ENCODE peak calls at places on chromosomes 3 and 15, in six cellular contexts. One of them, this sample, is unnamed.

GRCh38 chr15:29208352-29208751 is 61.3 kb downstream of the NSMCE3 start:
- DNase-seq in mesenchymal stem cell: no peak
- DNase-seq in coronary artery: no peak
- DNase-seq in NT2/D1: no peak
- DNase-seq in amniotic stem cell: no peak
- DNase-seq in cardiac muscle cell: peak
- DNase-seq in this sample: no peak

GRCh38 chr3:112649478-112649735 is 8.5 kb upstream of the CCDC80 start:
- DNase-seq in mesenchymal stem cell: no peak
- DNase-seq in coronary artery: no peak
- DNase-seq in NT2/D1: no peak
- DNase-seq in amniotic stem cell: peak
- DNase-seq in cardiac muscle cell: peak
- DNase-seq in this sample: no peak

GRCh38 chr3:24519368-24520100 is 24.9 kb upstream of the THRB start:
- DNase-seq in mesenchymal stem cell: peak
- DNase-seq in coronary artery: no peak
- DNase-seq in NT2/D1: no peak
- DNase-seq in amniotic stem cell: no peak
- DNase-seq in cardiac muscle cell: no peak
- DNase-seq in this sample: no peak

GRCh38 chr3:98732239-98733054 is 30.7 kb upstream of the ST3GAL6 start:
- DNase-seq in mesenchymal stem cell: peak
- DNase-seq in coronary artery: no peak
- DNase-seq in NT2/D1: peak
- DNase-seq in amniotic stem cell: no peak
- DNase-seq in cardiac muscle cell: peak
- DNase-seq in this sample: peak

GRCh38 chr15:35281515-35281914 is 196.4 kb upstream of the NANOGP8 start:
- DNase-seq in mesenchymal stem cell: peak
- DNase-seq in coronary artery: no peak
- DNase-seq in NT2/D1: no peak
- DNase-seq in amniotic stem cell: no peak
- DNase-seq in cardiac muscle cell: no peak
- DNase-seq in this sample: no peak

GRCh38 chr15:101089579-101090459 is 162.0 kb downstream of the CHSY1 start:
- DNase-seq in mesenchymal stem cell: no peak
- DNase-seq in coronary artery: no peak
- DNase-seq in NT2/D1: no peak
- DNase-seq in amniotic stem cell: no peak
- DNase-seq in cardiac muscle cell: no peak
- DNase-seq in this sample: peak

GRCh38 chr3:72071624-72072023 is 286.7 kb upstream of the PROK2 start:
- DNase-seq in mesenchymal stem cell: no peak
- DNase-seq in coronary artery: no peak
- DNase-seq in NT2/D1: no peak
- DNase-seq in amniotic stem cell: no peak
- DNase-seq in cardiac muscle cell: no peak
- DNase-seq in this sample: no peak

GRCh38 chr3:125129512-125129962 is 73.7 kb upstream of the HEG1 start:
- DNase-seq in mesenchymal stem cell: peak
- DNase-seq in coronary artery: no peak
- DNase-seq in NT2/D1: no peak
- DNase-seq in amniotic stem cell: peak
- DNase-seq in cardiac muscle cell: peak
- DNase-seq in this sample: peak

GRCh38 chr3:31733234-31733667 is 200.5 kb downstream of the STT3B start:
- DNase-seq in mesenchymal stem cell: no peak
- DNase-seq in coronary artery: no peak
- DNase-seq in NT2/D1: no peak
- DNase-seq in amniotic stem cell: no peak
- DNase-seq in cardiac muscle cell: no peak
- DNase-seq in this sample: no peak

GRCh38 chr15:82081904-82082810 is 36.3 kb upstream of the MEX3B start:
- DNase-seq in mesenchymal stem cell: peak
- DNase-seq in coronary artery: no peak
- DNase-seq in NT2/D1: peak
- DNase-seq in amniotic stem cell: peak
- DNase-seq in cardiac muscle cell: peak
- DNase-seq in this sample: no peak

GRCh38 chr3:148865039-148865438 is at the start of gene CPA3:
- DNase-seq in mesenchymal stem cell: no peak
- DNase-seq in coronary artery: no peak
- DNase-seq in NT2/D1: no peak
- DNase-seq in amniotic stem cell: no peak
- DNase-seq in cardiac muscle cell: no peak
- DNase-seq in this sample: no peak

GRCh38 chr3:4776980-4777581 is 202.2 kb upstream of the BHLHE40 start:
- DNase-seq in mesenchymal stem cell: peak
- DNase-seq in coronary artery: no peak
- DNase-seq in NT2/D1: no peak
- DNase-seq in amniotic stem cell: no peak
- DNase-seq in cardiac muscle cell: peak
- DNase-seq in this sample: no peak

GRCh38 chr3:160127308-160127707 is 97.9 kb upstream of the C3orf80 start:
- DNase-seq in mesenchymal stem cell: no peak
- DNase-seq in coronary artery: no peak
- DNase-seq in NT2/D1: no peak
- DNase-seq in amniotic stem cell: no peak
- DNase-seq in cardiac muscle cell: no peak
- DNase-seq in this sample: no peak

GRCh38 chr3:146884291-146884690 is 279.1 kb upstream of the PLSCR5 start:
- DNase-seq in mesenchymal stem cell: no peak
- DNase-seq in coronary artery: no peak
- DNase-seq in NT2/D1: no peak
- DNase-seq in amniotic stem cell: no peak
- DNase-seq in cardiac muscle cell: no peak
- DNase-seq in this sample: no peak